ENCODE peak calls at places on chromosomes 13 and 19, in nine cellular contexts. C is neuronal stem cell; S is psoas muscle; T is heart left ventricle; X is CD8-positive, alpha-beta memory T cell; G is H9; K is cardiac muscle cell; Q is naive thymus-derived CD4-positive, alpha-beta T cell; R is stomach. Z is an unnamed sample.

GRCh38 chr19:18626906-18627305 is 9.9 kb upstream of the KLHL26 start:
- DNase-seq in C (no peak), S (no peak), T (no peak), X (no peak), G (no peak), K (no peak), Q (no peak), R (no peak), Z (no peak)

GRCh38 chr13:106533101-106533939 is 2.1 kb downstream of the EFNB2 start:
- DNase-seq in C (peak; percentile 68), S (peak; percentile 78), T (peak; percentile 88), X (no peak), G (peak; percentile 79), K (peak; percentile 92), Q (no peak), R (peak; percentile 86), Z (no peak)

GRCh38 chr19:48102870-48103751 is 7.5 kb downstream of the PLA2G4C start:
- DNase-seq in C (peak; percentile 56), S (no peak), T (no peak), X (no peak), G (peak; percentile 72), K (peak; percentile 49), Q (no peak), R (no peak), Z (peak; percentile 17)

GRCh38 chr13:56314755-56315154 is 826.0 kb upstream of the PRR20A start:
- DNase-seq in C (no peak), S (no peak), T (no peak), X (no peak), G (no peak), K (no peak), Q (no peak), R (no peak), Z (no peak)

GRCh38 chr19:2888739-2889224 is 11.9 kb upstream of the ZNF57 start:
- DNase-seq in C (no peak), S (peak; percentile 58), T (no peak), X (peak; percentile 52), G (peak; percentile 31), K (no peak), Q (peak; percentile 62), R (no peak), Z (peak; percentile 47)

GRCh38 chr19:14502334-14503092 is 6.6 kb upstream of the GIPC1 start:
- DNase-seq in C (no peak), S (no peak), T (no peak), X (no peak), G (no peak), K (no peak), Q (no peak), R (no peak), Z (no peak)

GRCh38 chr19:1355258-1355973 is 28.3 kb upstream of the NDUFS7 start:
- DNase-seq in C (no peak), S (no peak), T (no peak), X (no peak), G (no peak), K (no peak), Q (no peak), R (no peak), Z (no peak)

GRCh38 chr19:55652311-55653078 is 2.3 kb upstream of the U2AF2 start:
- DNase-seq in C (no peak), S (peak; percentile 38), T (peak; percentile 72), X (no peak), G (peak; percentile 83), K (no peak), Q (no peak), R (no peak), Z (no peak)

GRCh38 chr19:38478273-38478971 is 44.9 kb downstream of the RYR1 start:
- DNase-seq in C (no peak), S (no peak), T (no peak), X (no peak), G (peak; percentile 56), K (peak; percentile 4), Q (no peak), R (no peak), Z (no peak)

GRCh38 chr19:4539697-4540581 is at the start of gene LRG1:
- DNase-seq in C (no peak), S (no peak), T (no peak), X (no peak), G (no peak), K (no peak), Q (no peak), R (peak; percentile 90), Z (no peak)

GRCh38 chr13:23985846-23986245 is 88.5 kb upstream of the C1QTNF9B start:
- DNase-seq in C (no peak), S (no peak), T (no peak), X (no peak), G (no peak), K (no peak), Q (no peak), R (no peak), Z (no peak)

GRCh38 chr13:73661687-73662425 is 472.3 kb downstream of the KLF12 start:
- DNase-seq in C (no peak), S (no peak), T (no peak), X (no peak), G (peak; percentile 38), K (no peak), Q (no peak), R (no peak), Z (no peak)

GRCh38 chr13:73656863-73657262 is 477.3 kb downstream of the KLF12 start:
- DNase-seq in C (no peak), S (no peak), T (no peak), X (no peak), G (no peak), K (no peak), Q (no peak), R (no peak), Z (no peak)

GRCh38 chr13:73657821-73658540 is 476.2 kb downstream of the KLF12 start:
- DNase-seq in C (no peak), S (peak; percentile 39), T (peak; percentile 67), X (no peak), G (no peak), K (no peak), Q (no peak), R (no peak), Z (no peak)

GRCh38 chr13:73661066-73661465 is 473.1 kb downstream of the KLF12 start:
- DNase-seq in C (no peak), S (no peak), T (no peak), X (no peak), G (no peak), K (no peak), Q (no peak), R (no peak), Z (no peak)

GRCh38 chr13:73658639-73659038 is 475.6 kb downstream of the KLF12 start:
- DNase-seq in C (no peak), S (no peak), T (no peak), X (no peak), G (no peak), K (no peak), Q (no peak), R (no peak), Z (no peak)
- H3K27ac ChIP-seq in C (no peak overlapping the region), S (no peak overlapping the region), T (no peak overlapping the region), X (no peak overlapping the region), G (no peak overlapping the region), K (no peak overlapping the region), Q (no peak overlapping the region), R (no peak overlapping the region), Z (no peak overlapping the region)

GRCh38 chr13:21434588-21434987 is 24.5 kb downstream of the ZDHHC20 start:
- DNase-seq in C (no peak), S (no peak), T (no peak), X (no peak), G (no peak), K (no peak), Q (no peak), R (no peak), Z (no peak)
- H3K27ac ChIP-seq in C (no peak overlapping the region), S (no peak overlapping the region), T (peak overlapping the region; percentile 81), X (no peak overlapping the region), G (no peak overlapping the region), K (no peak overlapping the region), Q (no peak overlapping the region), R (peak overlapping the region; percentile 89), Z (no peak overlapping the region)

DNA sequence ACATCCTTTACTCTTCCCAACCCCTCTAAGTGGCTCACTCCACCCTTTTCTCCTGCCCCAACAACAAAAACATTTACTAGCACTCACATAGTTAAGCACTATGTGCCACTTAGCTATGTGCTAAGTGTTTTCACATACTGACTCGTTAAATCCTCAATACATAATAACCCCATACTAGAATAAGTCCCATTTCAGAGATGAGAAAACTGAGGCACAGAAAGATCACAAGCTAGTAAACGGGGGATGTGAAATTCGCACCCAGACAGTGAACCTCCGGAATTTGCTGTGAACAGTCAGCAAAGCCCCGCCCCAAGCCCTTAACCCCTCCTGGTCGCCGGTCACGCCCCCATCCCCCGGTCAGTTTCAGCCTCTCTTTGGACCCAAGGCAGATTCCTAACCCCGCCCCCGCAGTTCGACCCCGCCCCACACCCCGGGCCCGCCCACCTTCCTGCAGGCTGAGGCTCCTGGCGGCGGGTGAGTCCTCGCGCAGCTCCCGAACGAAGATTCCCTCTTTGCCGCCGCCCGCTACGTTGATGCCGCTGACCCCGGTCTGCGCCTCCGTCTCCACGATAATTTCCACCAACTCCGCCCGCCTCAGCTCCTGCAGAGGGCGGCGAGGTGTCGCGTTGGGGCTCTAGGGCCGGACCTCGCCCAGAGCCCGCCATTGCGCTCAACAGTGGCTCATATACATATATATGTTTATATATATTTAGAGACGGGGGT is 9.8 kb downstream of the PRX start:
- DNase-seq in C (peak; percentile 91), S (peak; percentile 92), T (peak; percentile 95), X (peak; percentile 77), G (peak; percentile 98), K (peak; percentile 93), Q (peak; percentile 54), R (peak; percentile 90), Z (peak; percentile 69)
- H3K27ac ChIP-seq in C (peak overlapping the region; percentile 84), S (peak overlapping the region; percentile 80), T (peak overlapping the region; percentile 90), X (peak overlapping the region; percentile 65), G (no peak overlapping the region), K (peak overlapping the region; percentile 74), Q (peak overlapping the region; percentile 79), R (peak overlapping the region; percentile 79), Z (peak overlapping the region; percentile 53)

GRCh38 chr19:40421468-40421778 is 4.4 kb downstream of the SERTAD1 start:
- DNase-seq in C (no peak), S (no peak), T (no peak), X (no peak), G (no peak), K (no peak), Q (no peak), R (no peak), Z (no peak)

GRCh38 chr19:40420766-40421467 is 4.9 kb downstream of the SERTAD1 start:
- DNase-seq in C (peak; percentile 88), S (peak; percentile 97), T (peak; percentile 97), X (peak; percentile 70), G (peak; percentile 89), K (peak; percentile 93), Q (peak; percentile 58), R (peak; percentile 95), Z (peak; percentile 65)

GRCh38 chr19:40420451-40420765 is 5.4 kb downstream of the SERTAD1 start:
- DNase-seq in C (no peak), S (no peak), T (no peak), X (no peak), G (no peak), K (no peak), Q (no peak), R (no peak), Z (no peak)

GRCh38 chr19:40419066-40419612 is 6.0 kb upstream of the PRX start:
- DNase-seq in C (no peak), S (no peak), T (no peak), X (no peak), G (peak; percentile 33), K (no peak), Q (no peak), R (no peak), Z (no peak)

DNA sequence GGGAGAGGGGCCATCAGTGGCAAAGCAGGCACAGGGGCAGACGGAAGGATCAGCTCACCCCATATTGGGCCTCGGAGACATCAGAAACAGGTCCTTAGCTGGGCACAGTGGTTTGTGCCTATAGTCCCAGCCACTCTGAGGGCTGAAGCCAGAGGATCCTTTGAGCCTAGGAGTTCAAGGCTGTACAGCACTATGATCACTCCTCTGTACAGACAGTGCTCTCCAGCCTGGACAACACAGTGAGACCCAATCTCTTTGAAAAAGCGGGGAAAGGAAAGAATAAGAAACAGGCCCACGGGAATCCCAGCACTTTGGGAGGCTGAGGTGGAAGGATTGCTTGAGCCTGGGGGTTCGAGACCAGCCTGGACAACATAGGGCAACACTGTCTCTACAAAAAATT is 6.0 kb downstream of the SERTAD1 start:
- DNase-seq in C (no peak), S (no peak), T (no peak), X (no peak), G (no peak), K (no peak), Q (no peak), R (no peak), Z (no peak)
- H3K27ac ChIP-seq in C (no peak overlapping the region), S (no peak overlapping the region), T (no peak overlapping the region), X (no peak overlapping the region), G (no peak overlapping the region), K (no peak overlapping the region), Q (no peak overlapping the region), R (peak overlapping the region; percentile 98), Z (no peak overlapping the region)

Z was measured in effector memory CD4-positive, alpha-beta T cell.